ENCODE peak calls at places on chromosomes 11 and 22, in nine cellular contexts. F is head of caudate nucleus; P is colonic mucosa; X is activated T-helper 1 cell treated with anti-CD3 and anti-CD28 coated beads, Interleukin-12 subunit alpha, Interleukin-12 subunit beta, Interleukin-2, Interleukin-4 antibody, amounts not matched to agents 30 ng/mL and 10 ng/mL and 1 ng/mL, durations not matched to agents 14 hours and 24 hours and 36 hours; V is Daoy; A is astrocyte of the hippocampus; E is non-pigmented ciliary epithelial cell; K is GM13976; R is stimulated activated CD4-positive, alpha-beta T cell treated with anti-CD3 and anti-CD28 coated beads, Interleukin-2, amount 100 ng/mL, for 24 hours. S is an unnamed sample.

GRCh38 chr11:100692290-100692689 is 5.2 kb downstream of the ARHGAP42 start:
- DNase-seq in A (no peak), E (no peak), F (no peak), P (no peak), V (no peak), X (no peak), R (no peak), K (no peak), S (no peak)

GRCh38 chr11:44840526-44840925 is 110.2 kb downstream of the TP53I11 start:
- DNase-seq in R (no peak), V (no peak), A (no peak), F (no peak), X (no peak), P (no peak), E (no peak), K (no peak), S (no peak)

GRCh38 chr22:20956258-20957117 is 10.6 kb upstream of the AIFM3 start:
- DNase-seq in R (no peak), K (no peak), F (peak; percentile 57), E (no peak), V (peak; percentile 41), X (no peak), P (peak; percentile 89), A (peak; percentile 28), S (no peak)

GRCh38 chr11:44246726-44247125 is 63.2 kb downstream of the ALX4 start:
- DNase-seq in R (no peak), X (no peak), F (no peak), K (no peak), E (no peak), P (no peak), A (no peak), V (no peak), S (no peak)

GRCh38 chr11:79762271-79762935 is 321.6 kb upstream of the TENM4 start:
- DNase-seq in R (no peak), K (no peak), X (no peak), A (peak; percentile 5), P (no peak), V (no peak), F (no peak), E (no peak), S (no peak)

GRCh38 chr11:78796956-78797355 is 222.3 kb upstream of the NARS2 start:
- DNase-seq in E (peak; percentile 56), P (no peak), V (peak; percentile 88), K (no peak), A (peak; percentile 71), R (no peak), F (no peak), X (no peak), S (no peak)

GRCh38 chr11:12139144-12139881 is 28.9 kb downstream of the MICAL2 start:
- DNase-seq in V (peak; percentile 59), P (no peak), K (no peak), X (no peak), E (no peak), R (no peak), A (peak; percentile 85), F (no peak), S (no peak)

GRCh38 chr11:57601297-57601696 is 3.8 kb downstream of the SERPING1 start:
- DNase-seq in X (no peak), R (no peak), A (no peak), P (no peak), V (no peak), F (no peak), E (no peak), K (no peak), S (no peak)

GRCh38 chr11:73226297-73227006 is 8.4 kb downstream of the P2RY2 start:
- DNase-seq in E (no peak), P (no peak), F (no peak), X (no peak), A (no peak), K (no peak), V (no peak), R (no peak), S (no peak)

GRCh38 chr11:108003623-108004022 is 5.1 kb upstream of the CUL5 start:
- DNase-seq in E (no peak), F (no peak), R (no peak), V (no peak), A (no peak), P (no peak), K (no peak), X (no peak), S (no peak)

GRCh38 chr22:23542933-23543332 is 37.2 kb downstream of the IGLL1 start:
- DNase-seq in P (no peak), A (peak; percentile 70), E (no peak), F (no peak), K (no peak), R (no peak), V (peak; percentile 28), X (no peak), S (peak; percentile 8)

GRCh38 chr22:50341977-50342650 is 1.0 kb upstream of the PPP6R2 start:
- DNase-seq in V (peak; percentile 87), X (peak; percentile 80), K (peak; percentile 87), F (peak; percentile 94), R (peak; percentile 92), P (peak; percentile 94), A (peak; percentile 93), E (no peak), S (peak; percentile 87)

GRCh38 chr11:11011617-11012016 is 153.8 kb upstream of the ZBED5 start:
- DNase-seq in E (no peak), X (no peak), K (no peak), R (no peak), A (no peak), F (no peak), V (no peak), P (no peak), S (no peak)

GRCh38 chr11:119709638-119710346 is 19.2 kb downstream of the NECTIN1 start:
- DNase-seq in E (peak; percentile 71), F (peak; percentile 48), A (peak; percentile 96), X (no peak), V (peak; percentile 32), R (no peak), K (peak; percentile 83), P (no peak), S (no peak)

GRCh38 chr22:37924386-37925065 is 18.4 kb downstream of the MICALL1 start:
- DNase-seq in K (no peak), X (no peak), F (no peak), R (no peak), V (no peak), E (no peak), A (no peak), P (no peak), S (no peak)

GRCh38 chr11:126363706-126364245 is 8.3 kb downstream of the ST3GAL4 start:
- DNase-seq in E (no peak), V (no peak), R (no peak), X (no peak), K (no peak), A (no peak), F (peak; percentile 78), P (no peak), S (no peak)

GRCh38 chr11:78961938-78962701 is 387.5 kb upstream of the NARS2 start:
- DNase-seq in R (no peak), A (peak; percentile 90), V (no peak), K (no peak), F (peak; percentile 55), X (no peak), E (no peak), P (no peak), S (no peak)

GRCh38 chr11:122788781-122789535 is 49.3 kb upstream of the CRTAM start:
- DNase-seq in P (no peak), R (no peak), K (no peak), V (no peak), F (no peak), E (no peak), A (no peak), X (no peak), S (no peak)

GRCh38 chr22:39234867-39235687 is 9.7 kb downstream of the PDGFB start:
- DNase-seq in K (no peak), A (no peak), V (no peak), X (no peak), F (no peak), E (no peak), P (peak; percentile 76), R (no peak), S (peak; percentile 69)

GRCh38 chr11:7437706-7438105 is 47.6 kb upstream of the OLFML1 start:
- DNase-seq in R (no peak), V (peak; percentile 38), A (peak; percentile 42), K (no peak), P (no peak), E (no peak), X (no peak), F (no peak), S (no peak)